ENCODE peak calls at places on chromosomes 7 and 10, in nine cellular contexts. M is EH; D is LoVo; Y is T-helper 9 cell; P is activated effector memory CD4-positive, alpha-beta T cell treated with anti-CD3 and anti-CD28 coated beads, Interleukin-2, amount 50 U/mL, for 16 hours; T is NCI-H345; B is T-helper 22 cell; S is fibroblast of mammary gland; Q is effector CD4-positive, alpha-beta T cell. F is an unnamed sample.

GRCh38 chr7:6729492-6730342 is 23.0 kb upstream of the ZNF12 start:
- DNase-seq in M (peak), D (peak), Y (peak), P (peak), T (peak), B (peak), S (peak), Q (peak), F (peak)

GRCh38 chr10:23535381-23535780 is 96.5 kb downstream of the OTUD1 start:
- DNase-seq in M (no peak), D (no peak), Y (no peak), P (no peak), T (no peak), B (no peak), S (no peak), Q (no peak), F (no peak)

GRCh38 chr10:3866347-3866746 is 81.3 kb upstream of the KLF6 start:
- DNase-seq in M (no peak), D (no peak), Y (no peak), P (no peak), T (no peak), B (no peak), S (no peak), Q (no peak), F (no peak)

GRCh38 chr10:78600740-78601139 is 468.0 kb upstream of the ZMIZ1 start:
- DNase-seq in M (peak), D (no peak), Y (no peak), P (no peak), T (no peak), B (no peak), S (peak), Q (no peak), F (no peak)

GRCh38 chr10:69303632-69304035 is 25.3 kb downstream of the HK1 start:
- DNase-seq in M (peak), D (no peak), Y (no peak), P (no peak), T (no peak), B (no peak), S (peak), Q (no peak), F (no peak)

GRCh38 chr10:119337796-119338432 is 130.5 kb downstream of the GRK5 start:
- DNase-seq in M (peak), D (no peak), Y (no peak), P (no peak), T (no peak), B (no peak), S (peak), Q (no peak), F (no peak)

GRCh38 chr7:99366646-99367045 is 7.9 kb upstream of the ARPC1B start:
- DNase-seq in M (no peak), D (no peak), Y (no peak), P (peak), T (no peak), B (no peak), S (no peak), Q (no peak), F (no peak)

GRCh38 chr7:27166475-27167169 is 1.3 kb upstream of the HOXA9 start:
- DNase-seq in M (peak), D (peak), Y (no peak), P (no peak), T (no peak), B (no peak), S (peak), Q (no peak), F (no peak)

GRCh38 chr10:77614778-77615625 is 22.6 kb downstream of the KCNMA1 start:
- DNase-seq in M (no peak), D (no peak), Y (no peak), P (no peak), T (no peak), B (no peak), S (no peak), Q (no peak), F (no peak)

GRCh38 chr7:24406053-24406561 is 122.1 kb downstream of the NPY start:
- DNase-seq in M (no peak), D (no peak), Y (no peak), P (no peak), T (no peak), B (no peak), S (peak), Q (no peak), F (no peak)

GRCh38 chr7:19762631-19763030 is 10.8 kb downstream of the TMEM196 start:
- DNase-seq in M (no peak), D (no peak), Y (no peak), P (no peak), T (no peak), B (no peak), S (peak), Q (no peak), F (no peak)

GRCh38 chr10:62543981-62544380 is 169.8 kb downstream of the ZNF365 start:
- DNase-seq in M (no peak), D (no peak), Y (no peak), P (no peak), T (no peak), B (no peak), S (no peak), Q (no peak), F (no peak)

GRCh38 chr10:73781879-73782748 is at the start of gene CHCHD1:
- DNase-seq in M (peak), D (peak), Y (peak), P (peak), T (peak), B (peak), S (peak), Q (peak), F (peak)

GRCh38 chr10:88209837-88210552 is 346.6 kb downstream of the PTEN start:
- DNase-seq in M (peak), D (no peak), Y (no peak), P (no peak), T (no peak), B (no peak), S (peak), Q (no peak), F (peak)

GRCh38 chr7:93092757-93093370 is 24.9 kb downstream of the SAMD9 start:
- DNase-seq in M (peak), D (no peak), Y (no peak), P (no peak), T (no peak), B (no peak), S (peak), Q (no peak), F (peak)

GRCh38 chr7:155805826-155806095 is 6.5 kb downstream of the SHH start:
- DNase-seq in M (no peak), D (no peak), Y (no peak), P (no peak), T (no peak), B (no peak), S (no peak), Q (no peak), F (no peak)

GRCh38 chr7:152313879-152314604 is 121.8 kb downstream of the KMT2C start:
- DNase-seq in M (peak), D (peak), Y (no peak), P (no peak), T (peak), B (no peak), S (peak), Q (no peak), F (peak)

GRCh38 chr10:113780681-113781250 is 29.3 kb downstream of the PLEKHS1 start:
- DNase-seq in M (peak), D (no peak), Y (no peak), P (no peak), T (no peak), B (no peak), S (no peak), Q (no peak), F (peak)